ENCODE peak calls at places on chromosome 12, in ten cellular contexts. Y is heart left ventricle, G is psoas muscle, M is ovary, E is HCT116, N is osteoblast, B is breast epithelium, Z is OCI-LY7, C is brain microvascular endothelial cell, I is adrenal gland. Q is an unnamed sample.

GRCh38 chr12:105775351-105775750 is 363.4 kb downstream of the NUAK1 start:
- DNase-seq in Y (no peak), G (no peak), M (no peak), E (no peak), N (no peak), B (no peak), Z (no peak), C (peak; percentile 54), I (no peak), Q (no peak)

GRCh38 chr12:20476551-20476950 is 108.2 kb downstream of the PDE3A start:
- DNase-seq in Y (no peak), G (no peak), M (no peak), E (no peak), N (no peak), B (no peak), Z (no peak), C (no peak), I (no peak), Q (no peak)

GRCh38 chr12:120367924-120368788 is 808 bp downstream of the MSI1 start:
- DNase-seq in Y (peak; percentile 37), G (peak; percentile 29), M (peak; percentile 61), E (no peak), N (peak; percentile 80), B (no peak), Z (no peak), C (no peak), I (peak; percentile 46), Q (no peak)

GRCh38 chr12:48525332-48525731 is at the start of gene OR8S1:
- DNase-seq in Y (no peak), G (no peak), M (no peak), E (no peak), N (peak; percentile 25), B (no peak), Z (no peak), C (no peak), I (no peak), Q (no peak)

GRCh38 chr12:99154264-99154982 is 493.1 kb upstream of the GARIN6 start:
- DNase-seq in Y (peak; percentile 28), G (no peak), M (peak; percentile 20), E (no peak), N (no peak), B (no peak), Z (no peak), C (no peak), I (no peak), Q (no peak)

GRCh38 chr12:106871477-106871876 is 84.2 kb upstream of the TMEM263 start:
- DNase-seq in Y (no peak), G (no peak), M (no peak), E (no peak), N (no peak), B (no peak), Z (no peak), C (no peak), I (no peak), Q (no peak)

GRCh38 chr12:19895609-19896008 is 456.3 kb downstream of the AEBP2 start:
- DNase-seq in Y (no peak), G (no peak), M (no peak), E (no peak), N (no peak), B (no peak), Z (no peak), C (no peak), I (no peak), Q (no peak)

GRCh38 chr12:81800298-81801148 is 41.4 kb upstream of the PPFIA2 start:
- DNase-seq in Y (no peak), G (no peak), M (no peak), E (no peak), N (no peak), B (peak; percentile 31), Z (no peak), C (peak; percentile 7), I (no peak), Q (no peak)

DNA sequence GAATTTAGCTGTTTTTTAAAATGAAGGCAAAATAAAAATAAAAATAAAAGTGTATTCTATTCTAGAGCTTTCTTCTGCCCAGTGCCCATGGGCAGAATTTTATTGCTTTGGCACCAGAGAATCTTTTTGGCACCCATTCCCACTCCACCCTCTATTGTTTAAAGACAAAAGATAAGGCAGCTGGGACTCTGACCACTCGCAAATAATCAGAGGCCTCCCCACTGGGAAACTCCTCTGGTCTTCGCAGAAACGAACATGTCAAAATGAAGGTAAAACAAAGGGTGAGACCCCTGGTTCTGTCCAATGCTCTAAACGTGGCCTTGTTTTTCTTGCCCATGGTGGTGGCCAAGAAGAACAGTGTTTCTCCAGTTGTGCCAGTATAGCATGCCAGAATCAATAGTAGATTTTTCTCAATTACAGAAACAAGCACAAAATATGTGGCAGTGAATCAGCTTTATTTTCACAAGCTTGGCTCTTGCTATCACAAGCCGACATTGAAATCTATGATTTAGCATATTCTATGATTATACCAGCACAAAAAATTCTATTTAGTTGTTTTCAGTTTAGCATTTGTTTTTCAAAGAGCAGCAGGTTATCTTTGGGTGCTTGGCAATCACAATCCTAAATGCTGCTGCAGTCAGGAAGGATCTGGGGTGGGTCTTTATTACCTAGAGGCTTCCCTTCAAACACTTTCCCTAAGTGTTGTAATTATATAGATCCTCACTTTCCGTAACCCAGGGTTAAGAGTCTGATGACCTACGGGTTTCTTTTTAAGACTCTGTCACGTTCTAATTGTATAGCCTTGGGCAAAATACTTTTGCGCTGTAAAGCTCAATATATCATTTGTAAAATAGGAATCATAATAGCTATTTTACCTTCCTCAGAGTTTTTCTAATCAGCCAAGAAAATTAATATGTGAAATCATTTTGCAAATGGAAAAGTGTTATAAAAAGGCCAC is 50.5 kb downstream of the KITLG start:
- DNase-seq in Y (no peak), G (no peak), M (no peak), E (no peak), N (no peak), B (no peak), Z (no peak), C (no peak), I (no peak), Q (no peak)
- H3K4me3 ChIP-seq in Y (no peak overlapping the region), G (no peak overlapping the region), M (no peak overlapping the region), E (no peak overlapping the region), N (peak overlapping the region; percentile 22), B (no peak overlapping the region), Z (no peak overlapping the region), C (no peak overlapping the region), I (no peak overlapping the region), Q (no peak overlapping the region)

DNA sequence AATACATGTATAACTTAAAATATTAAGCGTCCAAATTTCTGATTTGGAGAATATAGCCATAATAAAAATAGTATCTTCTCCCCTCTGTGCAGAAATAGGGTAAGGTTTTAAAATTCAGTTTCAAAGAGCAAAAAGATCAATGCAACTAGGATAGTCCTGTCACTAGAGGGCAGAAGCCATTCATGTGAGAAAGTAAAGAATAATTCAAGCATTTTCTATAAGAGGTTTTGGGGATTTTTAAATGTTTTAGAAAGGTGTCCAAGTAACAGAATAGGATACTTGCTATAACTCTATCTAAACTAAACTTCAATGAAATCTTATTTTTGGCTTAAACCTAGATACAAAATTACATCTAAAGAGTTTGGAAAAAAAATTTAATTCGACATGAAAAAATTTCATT is 50.3 kb downstream of the ADAMTS20 start:
- DNase-seq in Y (no peak), G (no peak), M (no peak), E (peak; percentile 36), N (no peak), B (no peak), Z (peak; percentile 10), C (peak; percentile 16), I (no peak), Q (no peak)
- TF ChIP-seq CTCF in Y (no peak), G (no peak), M (no peak), E (peak; percentile 65), N (peak; percentile 61), B (no peak), Z (peak; percentile 74), C (peak; percentile 54), I (no peak), Q (peak; percentile 28)

GRCh38 chr12:7206691-7207090 is 17.2 kb downstream of the PEX5 start:
- DNase-seq in Y (no peak), G (no peak), M (no peak), E (no peak), N (no peak), B (no peak), Z (peak; percentile 33), C (no peak), I (no peak), Q (no peak)

GRCh38 chr12:7207866-7208612 is 18.6 kb downstream of the PEX5 start:
- DNase-seq in Y (no peak), G (peak; percentile 33), M (no peak), E (no peak), N (no peak), B (no peak), Z (no peak), C (no peak), I (no peak), Q (no peak)

GRCh38 chr12:7210642-7211151 is 21.2 kb downstream of the PEX5 start:
- DNase-seq in Y (no peak), G (no peak), M (no peak), E (no peak), N (no peak), B (no peak), Z (no peak), C (no peak), I (no peak), Q (no peak)

GRCh38 chr12:7209958-7210357 is 20.5 kb downstream of the PEX5 start:
- DNase-seq in Y (no peak), G (no peak), M (no peak), E (no peak), N (no peak), B (no peak), Z (no peak), C (no peak), I (no peak), Q (no peak)

GRCh38 chr12:7205091-7205490 is 15.6 kb downstream of the PEX5 start:
- DNase-seq in Y (no peak), G (no peak), M (no peak), E (no peak), N (no peak), B (no peak), Z (no peak), C (no peak), I (no peak), Q (no peak)
- H3K36me3 ChIP-seq in Y (peaks cover 90% of the 10 kb centered on the region), G (peaks cover 95% of the 10 kb centered on the region), M (peaks cover 4% of the 10 kb centered on the region), E (peaks cover 67% of the 10 kb centered on the region), N (peaks cover 68% of the 10 kb centered on the region), B (peaks cover 11% of the 10 kb centered on the region), Z (peaks cover 96% of the 10 kb centered on the region), C (peaks cover 33% of the 10 kb centered on the region), I (peaks cover 62% of the 10 kb centered on the region), Q (peaks cover 22% of the 10 kb centered on the region)

GRCh38 chr12:64828713-64829112 is 4.3 kb downstream of the TBC1D30 start:
- DNase-seq in Y (no peak), G (no peak), M (no peak), E (no peak), N (no peak), B (no peak), Z (no peak), C (no peak), I (no peak), Q (no peak)

GRCh38 chr12:64826234-64826633 is 1.8 kb downstream of the TBC1D30 start:
- DNase-seq in Y (peak; percentile 56), G (peak; percentile 46), M (peak; percentile 70), E (no peak), N (peak; percentile 78), B (no peak), Z (no peak), C (peak; percentile 54), I (peak; percentile 68), Q (peak; percentile 18)

GRCh38 chr12:64824130-64824499 is 332 bp upstream of the TBC1D30 start:
- DNase-seq in Y (no peak), G (no peak), M (no peak), E (no peak), N (no peak), B (no peak), Z (no peak), C (no peak), I (no peak), Q (no peak)

GRCh38 chr12:64824500-64825142 is at the start of gene TBC1D30:
- DNase-seq in Y (no peak), G (peak; percentile 25), M (peak; percentile 43), E (no peak), N (peak; percentile 86), B (no peak), Z (no peak), C (peak; percentile 4), I (peak; percentile 33), Q (peak; percentile 73)

DNA sequence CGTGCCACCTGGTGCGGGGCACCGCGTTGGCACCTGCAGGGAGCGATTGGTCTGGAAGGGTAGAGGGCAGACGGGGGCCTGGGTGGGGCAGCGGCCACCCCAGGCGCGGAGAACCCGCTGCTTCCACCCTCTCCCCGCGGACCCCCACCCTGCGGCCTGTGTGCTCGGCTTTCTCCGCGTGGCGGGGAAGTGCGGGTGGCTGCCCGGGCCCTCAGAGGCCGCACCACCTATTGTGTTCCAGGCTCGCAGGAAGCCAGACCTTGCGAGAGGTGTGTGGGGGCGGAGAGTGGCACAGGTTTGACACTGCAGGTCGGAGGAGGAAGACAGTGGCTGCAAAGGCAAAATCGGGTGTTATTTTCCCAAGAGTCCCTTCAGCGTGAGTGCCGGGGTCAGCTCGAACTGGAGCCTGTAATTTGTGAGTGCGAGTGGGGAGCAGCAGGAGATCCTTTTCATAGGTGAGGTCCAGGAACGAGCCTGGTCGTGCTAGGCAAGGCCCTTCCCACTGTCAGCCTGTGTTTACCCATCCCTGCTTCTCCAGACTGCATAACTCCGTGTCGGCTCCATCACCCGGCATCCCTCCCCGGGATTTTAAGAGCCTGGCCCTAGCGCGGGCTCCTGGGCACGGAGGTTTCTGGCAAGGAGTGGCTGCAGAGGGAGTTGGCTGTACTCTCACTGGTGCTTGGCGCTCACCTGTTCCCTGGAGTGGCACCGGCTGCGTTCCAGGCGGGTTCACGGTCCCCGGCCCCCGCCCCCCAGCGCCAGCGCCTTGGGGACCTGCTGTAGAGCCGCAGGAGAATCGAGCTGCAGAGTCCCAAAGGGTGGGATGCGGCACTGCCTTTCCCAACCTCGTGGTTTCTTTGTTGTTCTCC is 930 bp downstream of the TBC1D30 start:
- DNase-seq in Y (no peak), G (no peak), M (no peak), E (no peak), N (no peak), B (no peak), Z (no peak), C (no peak), I (no peak), Q (peak; percentile 29)
- H3K4me3 ChIP-seq in Y (peak overlapping the region; percentile 38), G (peak overlapping the region; percentile 60), M (peak overlapping the region; percentile 15), E (no peak overlapping the region), N (no peak overlapping the region), B (peak overlapping the region; percentile 45), Z (no peak overlapping the region), C (no peak overlapping the region), I (no peak overlapping the region), Q (peak overlapping the region; percentile 75)

Q was measured in GM06990.